ENCODE peak calls at places on chromosomes 6 and 20, in five cellular contexts. R, B, L, Y and D are unnamed samples.

GRCh38 chr6:42184475-42184874 is 10.3 kb downstream of the GUCA1B start:
- DNase-seq in B (no peak), L (no peak), Y (no peak), R (no peak), D (no peak)

GRCh38 chr6:168456907-168457771 is 16.2 kb downstream of the SMOC2 start:
- DNase-seq in L (peak), B (no peak), Y (no peak), R (no peak), D (no peak)

GRCh38 chr6:4163408-4163807 is 28.0 kb upstream of the ECI2 start:
- DNase-seq in R (no peak), L (no peak), B (no peak), Y (no peak), D (no peak)

GRCh38 chr6:90548001-90548400 is 38.9 kb downstream of the MAP3K7 start:
- DNase-seq in L (no peak), B (no peak), R (no peak), Y (no peak), D (no peak)

GRCh38 chr6:157980288-157981131 is 1.2 kb upstream of the SYNJ2 start:
- DNase-seq in L (no peak), B (peak), Y (no peak), R (no peak), D (no peak)

GRCh38 chr6:156617376-156617775 is 159.8 kb upstream of the ARID1B start:
- DNase-seq in L (no peak), R (peak), B (peak), Y (no peak), D (no peak)

GRCh38 chr6:1200706-1201105 is 111.2 kb upstream of the FOXQ1 start:
- DNase-seq in B (peak), R (peak), L (no peak), Y (no peak), D (no peak)

GRCh38 chr6:158707120-158707519 is 57.3 kb downstream of the SYTL3 start:
- DNase-seq in Y (no peak), L (no peak), R (peak), B (no peak), D (no peak)

GRCh38 chr6:30842754-30843610 is 41.3 kb upstream of the DDR1 start:
- DNase-seq in Y (no peak), R (no peak), B (no peak), L (no peak), D (no peak)

GRCh38 chr20:25191689-25192088 is 3.8 kb upstream of the ENTPD6 start:
- DNase-seq in Y (no peak), R (no peak), B (no peak), L (no peak), D (no peak)

GRCh38 chr6:659716-660581 is 3.0 kb upstream of the HUS1B start:
- DNase-seq in B (no peak), Y (no peak), R (no peak), L (no peak), D (no peak)

GRCh38 chr6:44778513-44778912 is 391.0 kb downstream of the CDC5L start:
- DNase-seq in B (no peak), L (no peak), R (no peak), Y (no peak), D (no peak)

GRCh38 chr6:128803911-128804310 is 79.0 kb upstream of the LAMA2 start:
- DNase-seq in B (no peak), Y (no peak), R (peak), L (no peak), D (no peak)

GRCh38 chr6:108656834-108657233 is 96.1 kb downstream of the FOXO3 start:
- DNase-seq in B (peak), L (no peak), Y (no peak), R (no peak), D (no peak)

GRCh38 chr6:149213829-149214228 is 103.7 kb upstream of the TAB2 start:
- DNase-seq in B (no peak), R (peak), L (no peak), Y (no peak), D (no peak)

GRCh38 chr6:132648356-132648755 is 10.6 kb downstream of the TAAR1 start:
- DNase-seq in Y (no peak), B (no peak), R (peak), L (no peak), D (no peak)

GRCh38 chr6:16187185-16187584 is 51.2 kb upstream of the GMPR start:
- DNase-seq in R (no peak), L (no peak), Y (no peak), B (peak), D (no peak)

GRCh38 chr6:46273911-46274310 is 103.1 kb upstream of the ENPP5 start:
- DNase-seq in L (no peak), B (no peak), Y (no peak), R (no peak), D (no peak)

GRCh38 chr6:81636930-81637568 is 115.4 kb downstream of the TENT5A start:
- DNase-seq in L (no peak), Y (no peak), R (peak), B (peak), D (no peak)

GRCh38 chr6:149948011-149948410 is 6.2 kb downstream of the ULBP2 start:
- DNase-seq in Y (no peak), R (no peak), B (no peak), L (no peak), D (no peak)

GRCh38 chr20:51760905-51761544 is 7.2 kb downstream of the ATP9A start:
- DNase-seq in L (no peak), Y (no peak), R (peak), B (peak), D (no peak)

GRCh38 chr20:49984426-49985153 is 1.8 kb downstream of the SNAI1 start:
- DNase-seq in L (no peak), R (no peak), Y (no peak), B (no peak), D (no peak)

GRCh38 chr6:14640631-14641030 is 523.1 kb downstream of the CD83 start:
- DNase-seq in L (no peak), Y (no peak), B (no peak), R (no peak), D (no peak)

GRCh38 chr6:78390066-78390465 is 477.3 kb upstream of the IRAK1BP1 start:
- DNase-seq in L (no peak), R (no peak), Y (no peak), B (peak), D (no peak)

GRCh38 chr6:29602564-29603361 is 17.8 kb downstream of the OR2H2 start:
- DNase-seq in B (peak), R (peak), Y (no peak), L (no peak), D (no peak)
- TF ChIP-seq CTCF in B (peak), R (no peak), Y (no peak), L (no peak), D (no peak)

DNA sequence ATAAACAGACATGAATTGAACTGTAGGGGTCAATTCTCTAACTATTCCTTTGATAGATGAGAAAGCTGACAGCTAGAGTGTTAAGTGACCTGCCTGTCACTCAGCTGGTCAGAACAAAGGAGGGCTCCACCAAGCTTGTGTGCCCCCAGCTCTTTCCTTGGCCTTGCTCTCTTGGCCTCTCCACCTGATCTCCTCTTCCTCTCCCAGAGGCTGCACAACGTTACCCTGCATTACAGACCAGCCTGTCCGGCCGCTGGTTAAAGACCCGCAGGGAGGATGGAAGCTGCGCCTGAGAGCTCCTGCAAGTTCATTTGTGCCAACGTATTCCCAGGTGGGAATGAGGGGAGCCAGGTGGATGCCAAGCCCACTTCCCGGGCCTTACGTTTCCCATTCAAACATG is 22.5 kb downstream of the AGPAT4 start:
- DNase-seq in R (no peak), B (no peak), L (no peak), Y (no peak), D (no peak)
- TF ChIP-seq CTCF in R (no peak), B (no peak), L (no peak), Y (no peak), D (no peak)

GRCh38 chr6:64505312-64505711 is 869.7 kb downstream of the PHF3 start:
- DNase-seq in R (no peak), Y (no peak), B (peak), L (no peak), D (no peak)
- TF ChIP-seq CTCF in R (peak), Y (no peak), B (peak), L (no peak), D (peak)

GRCh38 chr6:27290065-27290849 is 21.8 kb downstream of the POM121L2 start:
- DNase-seq in B (peak), Y (no peak), R (peak), L (no peak), D (no peak)
- TF ChIP-seq CTCF in B (no peak), Y (no peak), R (no peak), L (no peak), D (no peak)

DNA sequence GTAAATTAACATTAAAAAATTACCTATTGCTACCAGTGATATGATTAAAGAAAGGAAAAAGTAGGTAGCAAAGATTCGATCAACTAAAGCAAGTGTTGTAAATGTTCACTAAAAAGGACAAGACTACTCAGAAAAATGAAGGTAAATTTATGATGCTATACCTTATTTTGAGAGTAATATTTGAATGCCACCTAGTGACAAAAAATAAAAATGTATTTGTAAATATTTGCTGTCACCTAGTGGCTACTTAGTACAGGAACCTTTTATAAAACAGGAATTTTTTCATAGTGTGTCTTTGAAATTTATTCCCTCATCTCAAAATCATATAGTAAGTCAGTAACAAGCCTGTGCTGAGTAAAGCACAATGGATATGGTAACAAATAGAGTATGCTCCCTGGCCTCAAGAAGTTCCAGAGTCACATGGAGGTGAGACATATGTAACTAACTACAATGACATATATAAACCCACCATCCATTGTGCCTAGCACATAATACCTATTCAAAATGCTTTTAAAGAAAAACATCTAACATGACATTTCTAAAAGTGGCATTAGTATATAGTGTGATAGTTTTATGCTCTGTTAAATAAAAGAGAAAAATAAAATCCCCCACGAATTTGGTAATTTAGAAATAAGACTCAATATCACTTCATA is 193.1 kb upstream of the SIM1 start:
- DNase-seq in L (no peak), Y (no peak), R (peak), B (no peak), D (no peak)
- TF ChIP-seq CTCF in L (peak), Y (no peak), R (peak), B (peak), D (peak)

DNA sequence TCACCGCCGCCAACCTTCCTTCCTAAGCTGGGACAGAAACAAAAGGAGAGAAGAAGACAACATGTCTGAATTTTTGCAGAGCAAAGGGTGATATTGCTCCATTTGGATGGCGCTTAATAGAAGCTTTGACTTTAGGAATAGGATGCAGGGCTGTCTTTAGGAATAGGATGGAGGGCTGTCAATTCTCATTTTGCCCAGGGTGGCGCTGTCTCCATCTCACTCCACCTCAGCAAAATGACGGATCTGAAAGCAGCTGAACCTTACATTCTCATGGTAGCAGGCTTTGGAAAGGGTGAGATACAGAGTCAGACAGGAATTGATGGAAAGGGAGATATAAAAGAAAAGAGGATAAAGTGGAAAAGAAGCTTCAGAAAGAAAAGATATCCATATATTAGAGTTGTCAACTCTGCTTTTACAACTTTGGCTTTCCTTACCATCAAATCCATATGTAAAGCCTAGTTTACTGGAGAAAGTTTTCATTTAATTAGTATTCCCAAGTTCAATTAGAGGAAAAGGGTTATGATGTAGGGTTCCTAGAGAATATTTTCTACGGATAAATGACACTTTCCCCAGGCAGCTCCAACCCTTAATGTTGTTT is 2.4 kb downstream of the MTCL3 start:
- DNase-seq in R (peak), B (peak), Y (no peak), L (no peak), D (no peak)
- TF ChIP-seq CTCF in R (peak), B (peak), Y (peak), L (peak), D (peak)

DNA sequence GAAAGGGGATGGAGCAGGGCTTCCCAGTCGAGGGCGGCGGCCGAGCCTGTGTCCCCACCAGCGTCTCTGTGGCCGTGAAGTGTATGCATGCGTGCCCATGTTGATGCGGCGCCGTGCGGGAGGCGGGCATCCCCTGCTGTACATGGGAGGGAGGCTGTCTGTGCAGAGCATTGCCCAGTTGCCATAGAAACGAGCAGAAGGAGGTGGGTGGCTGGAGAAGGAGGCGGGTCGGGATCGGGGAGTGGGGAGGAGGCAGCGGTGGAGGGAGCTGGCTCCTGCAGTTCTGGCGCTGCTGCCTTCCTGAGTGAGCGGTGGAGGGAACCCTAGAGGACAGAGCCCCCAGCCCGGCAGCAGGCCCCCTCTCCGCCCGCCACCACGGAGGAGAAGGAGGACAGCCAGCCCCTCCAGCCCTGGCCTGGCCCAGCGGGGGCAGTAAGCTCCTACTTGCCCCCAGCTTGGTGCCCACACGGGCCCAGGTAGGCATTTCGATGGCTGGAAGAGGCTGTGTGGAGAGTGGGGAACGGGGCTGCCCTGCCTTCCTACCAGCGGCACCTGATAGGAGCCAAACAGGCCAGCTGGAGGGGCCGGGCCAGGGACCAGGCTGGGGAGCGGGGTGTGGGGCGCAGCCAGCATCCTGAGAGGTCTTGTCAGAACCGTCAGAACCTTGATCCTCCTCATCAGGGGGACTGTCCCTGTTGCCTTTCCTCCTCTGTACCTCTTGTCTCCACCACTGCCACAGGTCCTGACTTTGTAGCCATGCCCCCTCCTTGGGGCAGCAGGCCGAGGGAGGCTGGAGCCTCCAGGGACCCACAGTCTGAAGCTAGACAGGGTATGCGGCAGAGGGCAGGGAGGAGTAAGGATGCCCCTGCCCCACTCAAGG is 41.3 kb downstream of the SPDEF start:
- DNase-seq in B (no peak), L (no peak), R (peak), Y (no peak), D (peak)
- TF ChIP-seq CTCF in B (no peak), L (no peak), R (peak), Y (no peak), D (no peak)